ENCODE peak calls at places on chromosomes 4 and X, in seven cellular contexts. A is stomach, J is ovary, P is upper lobe of left lung, B is tibial nerve, V is suprapubic skin, U is HepG2. F is an unnamed sample.

GRCh38 chrX:54597728-54598127 is 67.7 kb downstream of the GNL3L start:
- DNase-seq in P (no peak), V (no peak), J (no peak), A (no peak), B (no peak), U (no peak), F (no peak)

GRCh38 chrX:107777536-107777832 is at the start of gene NCBP2L:
- DNase-seq in P (no peak), J (no peak), U (no peak), A (no peak), V (no peak), B (no peak), F (no peak)

GRCh38 chrX:115560978-115561604 is at the start of gene PLS3:
- DNase-seq in U (peak), V (peak), B (peak), P (peak), J (peak), A (peak), F (peak)

GRCh38 chr4:102301167-102301566 is 44.1 kb downstream of the SLC39A8 start:
- DNase-seq in J (no peak), V (no peak), P (no peak), U (no peak), A (no peak), B (no peak), F (no peak)

GRCh38 chrX:145002776-145003175 is 244.5 kb upstream of the SPANXN1 start:
- DNase-seq in A (no peak), V (no peak), B (no peak), P (no peak), J (no peak), U (no peak), F (no peak)

GRCh38 chr4:73608677-73609594 is 11.3 kb downstream of the RASSF6 start:
- DNase-seq in V (no peak), B (no peak), P (no peak), J (no peak), A (no peak), U (peak), F (no peak)

GRCh38 chrX:40149286-40150175 is 51.8 kb upstream of the BCOR start:
- DNase-seq in J (no peak), A (no peak), P (no peak), V (no peak), U (no peak), B (no peak), F (no peak)

GRCh38 chr4:5863461-5864113 is 29.3 kb downstream of the CRMP1 start:
- DNase-seq in P (no peak), B (no peak), V (no peak), A (no peak), U (no peak), J (no peak), F (no peak)

GRCh38 chr4:133102612-133103409 is 46.3 kb upstream of the PCDH10 start:
- DNase-seq in U (no peak), B (no peak), V (no peak), P (no peak), A (no peak), J (no peak), F (no peak)

GRCh38 chr4:163166041-163166579 is 580 bp downstream of the NAF1 start:
- DNase-seq in A (peak), V (peak), U (peak), P (peak), J (peak), B (peak), F (peak)

GRCh38 chr4:8015512-8015911 is 75.9 kb upstream of the AFAP1 start:
- DNase-seq in U (no peak), V (no peak), A (no peak), P (no peak), B (peak), J (no peak), F (no peak)

GRCh38 chr4:73998040-73999011 is at the start of gene CXCL5:
- DNase-seq in B (no peak), J (peak), A (peak), V (no peak), P (peak), U (no peak), F (peak)

GRCh38 chr4:76738081-76738931 is 159.6 kb downstream of the SOWAHB start:
- DNase-seq in U (no peak), J (peak), B (no peak), P (no peak), A (no peak), V (no peak), F (no peak)

DNA sequence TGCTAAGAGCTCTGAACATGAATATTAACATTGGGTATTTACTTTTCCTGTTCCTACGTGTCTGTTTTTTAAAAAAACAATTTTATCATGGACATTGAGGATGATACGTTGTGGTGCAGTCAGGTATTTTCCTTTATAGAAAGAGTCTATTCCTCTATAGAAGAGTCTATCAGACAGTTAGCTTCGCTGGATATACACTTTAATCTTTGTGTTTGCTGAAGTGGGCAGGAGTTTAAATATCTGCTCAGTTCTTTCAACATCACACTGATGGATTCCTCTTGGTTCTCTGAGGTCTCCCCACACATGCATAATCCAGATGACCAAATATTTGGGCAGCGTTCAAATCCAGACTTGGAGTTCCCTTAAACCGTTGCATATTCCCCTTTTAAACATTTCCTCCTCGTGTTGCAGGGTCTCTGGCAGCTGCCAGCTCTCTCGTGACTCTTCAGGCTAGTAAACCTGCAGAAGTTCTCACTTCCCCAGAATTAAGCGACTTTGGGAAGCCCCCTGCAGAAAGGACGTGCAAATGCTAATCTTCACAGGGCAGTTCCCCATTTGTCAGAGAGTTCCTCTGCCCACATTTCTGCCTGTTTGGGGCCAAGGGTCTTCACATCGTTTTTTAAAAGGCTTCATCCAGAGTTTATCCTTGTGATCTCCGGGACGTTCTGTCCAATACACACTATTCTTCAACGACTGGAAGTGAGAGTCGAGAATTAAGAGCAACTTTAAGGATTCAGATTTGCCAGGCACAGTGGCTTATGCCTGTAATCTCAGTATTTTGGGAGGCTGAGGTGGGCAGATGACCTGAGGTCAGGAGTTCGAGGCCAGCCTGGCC is 20.5 kb upstream of the DHRSX start:
- DNase-seq in P (no peak), J (no peak), B (peak), U (no peak), A (no peak), V (no peak), F (peak)
- TF ChIP-seq EP300 in P (no peak), J (no peak), B (peak), U (no peak), A (no peak), V (no peak), F (no peak)

GRCh38 chr4:40055379-40055872 is 1.2 kb upstream of the N4BP2 start:
- DNase-seq in V (no peak), B (no peak), P (no peak), A (no peak), U (peak), J (no peak), F (no peak)

GRCh38 chr4:40058121-40058520 is 1.5 kb downstream of the N4BP2 start:
- DNase-seq in V (no peak), A (no peak), J (no peak), B (no peak), P (no peak), U (no peak), F (no peak)

GRCh38 chr4:40056722-40057539 is at the start of gene N4BP2:
- DNase-seq in U (peak), B (peak), A (peak), P (peak), V (peak), J (peak), F (peak)

GRCh38 chr4:40057540-40058091 is 966 bp downstream of the N4BP2 start:
- DNase-seq in V (peak), J (peak), B (peak), A (peak), U (peak), P (no peak), F (peak)

GRCh38 chr4:40055873-40056721 is 553 bp upstream of the N4BP2 start:
- DNase-seq in P (peak), J (peak), B (peak), V (peak), U (peak), A (peak), F (peak)
- TF ChIP-seq EP300 in P (no peak), J (no peak), B (peak), V (no peak), U (no peak), A (no peak), F (no peak)

GRCh38 chr4:103892616-103893015 is 172.8 kb upstream of the TACR3 start:
- DNase-seq in U (no peak), B (no peak), A (no peak), V (no peak), P (no peak), J (no peak), F (no peak)

GRCh38 chr4:103895876-103896465 is 176.2 kb upstream of the TACR3 start:
- DNase-seq in V (no peak), A (no peak), B (no peak), P (no peak), U (peak), J (no peak), F (no peak)
- TF ChIP-seq EP300 in V (no peak), A (no peak), B (no peak), P (no peak), U (no peak), J (no peak), F (no peak)

GRCh38 chrX:129836827-129837226 is 6.9 kb downstream of the ZDHHC9 start:
- DNase-seq in U (no peak), A (no peak), P (no peak), J (no peak), V (no peak), B (no peak), F (no peak)
- TF ChIP-seq EP300 in U (no peak), A (no peak), P (no peak), J (no peak), V (no peak), B (no peak), F (no peak)

GRCh38 chr4:128812360-128812958 is 3.0 kb downstream of the JADE1 start:
- DNase-seq in V (peak), U (peak), B (peak), J (no peak), A (peak), P (no peak), F (no peak)

GRCh38 chr4:128811571-128812359 is 2.3 kb downstream of the JADE1 start:
- DNase-seq in B (peak), P (peak), J (peak), A (peak), U (peak), V (peak), F (peak)

GRCh38 chr4:128809477-128810330 is at the start of gene JADE1:
- DNase-seq in J (peak), P (peak), V (peak), U (peak), B (peak), A (peak), F (peak)

GRCh38 chr4:128810331-128810870 is 901 bp downstream of the JADE1 start:
- DNase-seq in V (peak), J (peak), U (peak), P (no peak), A (peak), B (peak), F (peak)

DNA sequence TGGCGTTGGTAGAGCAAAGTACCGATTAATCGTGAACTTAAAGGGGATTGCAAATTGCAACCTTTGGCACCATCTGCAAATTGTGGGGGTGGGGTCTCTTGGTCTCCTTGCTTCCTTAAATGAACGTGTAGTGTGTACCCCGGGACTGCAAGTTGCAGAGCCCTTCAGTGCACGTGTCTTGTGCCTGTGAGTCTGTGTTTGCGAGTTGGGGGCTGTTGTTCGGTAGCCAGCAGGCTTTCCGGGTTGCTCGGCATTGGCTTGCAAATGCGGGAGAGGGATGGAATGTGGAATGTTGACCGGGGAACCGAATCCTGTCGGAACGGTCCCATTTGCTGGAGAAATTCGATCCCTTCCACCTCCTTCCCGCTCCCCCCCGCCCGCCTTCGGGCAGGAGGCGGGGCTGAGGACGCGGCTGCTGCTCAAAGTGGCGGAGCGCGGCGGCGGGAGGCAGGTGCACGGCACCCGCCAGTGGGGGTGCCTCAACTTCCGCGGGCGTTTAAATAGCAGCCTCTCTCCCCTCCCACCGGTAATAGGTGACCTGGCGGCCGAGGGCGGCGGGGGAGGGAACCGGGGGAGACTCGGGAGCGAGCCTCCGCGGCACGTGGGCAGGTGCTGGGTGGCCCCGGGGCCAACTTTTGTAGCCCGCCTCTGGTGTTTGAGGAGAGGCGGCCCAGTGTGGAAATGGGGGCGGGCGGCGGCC is 1.5 kb downstream of the JADE1 start:
- DNase-seq in B (peak), U (peak), A (peak), J (peak), P (peak), V (peak), F (peak)
- TF ChIP-seq EP300 in B (peak), U (peak), A (no peak), J (no peak), P (no peak), V (no peak), F (no peak)

GRCh38 chr4:43457866-43458265 is 565.4 kb downstream of the GRXCR1 start:
- DNase-seq in B (no peak), J (no peak), V (no peak), P (no peak), U (no peak), A (no peak), F (no peak)

GRCh38 chr4:43458293-43458692 is 565.8 kb downstream of the GRXCR1 start:
- DNase-seq in J (no peak), U (no peak), P (no peak), A (no peak), V (no peak), B (no peak), F (no peak)

GRCh38 chr4:43453058-43453457 is 560.5 kb downstream of the GRXCR1 start:
- DNase-seq in U (no peak), P (no peak), V (no peak), A (no peak), B (no peak), J (no peak), F (no peak)

GRCh38 chr4:43456383-43456782 is 563.9 kb downstream of the GRXCR1 start:
- DNase-seq in A (no peak), P (no peak), U (no peak), J (no peak), B (no peak), V (no peak), F (no peak)
- TF ChIP-seq EP300 in A (no peak), P (no peak), U (no peak), J (no peak), B (no peak), V (no peak), F (no peak)

GRCh38 chr4:138234254-138234653 is 7.9 kb downstream of the SLC7A11 start:
- DNase-seq in V (no peak), A (no peak), U (no peak), B (no peak), P (no peak), J (no peak), F (no peak)

GRCh38 chr4:138236035-138236434 is 6.1 kb downstream of the SLC7A11 start:
- DNase-seq in U (no peak), B (no peak), P (no peak), J (no peak), A (no peak), V (no peak), F (no peak)

GRCh38 chr4:138232364-138232763 is 9.8 kb downstream of the SLC7A11 start:
- DNase-seq in P (no peak), B (no peak), J (no peak), U (no peak), V (no peak), A (no peak), F (no peak)

GRCh38 chr4:138233313-138233712 is 8.8 kb downstream of the SLC7A11 start:
- DNase-seq in J (no peak), P (peak), A (no peak), V (no peak), B (no peak), U (no peak), F (no peak)

GRCh38 chr4:138235419-138235952 is 6.7 kb downstream of the SLC7A11 start:
- DNase-seq in J (no peak), V (no peak), P (no peak), B (no peak), A (no peak), U (no peak), F (no peak)
- TF ChIP-seq EP300 in J (no peak), V (no peak), P (no peak), B (no peak), A (no peak), U (no peak), F (no peak)

GRCh38 chr4:128428397-128428796 is 140.8 kb upstream of the PGRMC2 start:
- DNase-seq in A (no peak), J (no peak), B (no peak), V (no peak), P (no peak), U (no peak), F (no peak)

GRCh38 chr4:128427832-128428366 is 140.3 kb upstream of the PGRMC2 start:
- DNase-seq in A (peak), B (peak), P (no peak), U (peak), J (no peak), V (no peak), F (peak)

DNA sequence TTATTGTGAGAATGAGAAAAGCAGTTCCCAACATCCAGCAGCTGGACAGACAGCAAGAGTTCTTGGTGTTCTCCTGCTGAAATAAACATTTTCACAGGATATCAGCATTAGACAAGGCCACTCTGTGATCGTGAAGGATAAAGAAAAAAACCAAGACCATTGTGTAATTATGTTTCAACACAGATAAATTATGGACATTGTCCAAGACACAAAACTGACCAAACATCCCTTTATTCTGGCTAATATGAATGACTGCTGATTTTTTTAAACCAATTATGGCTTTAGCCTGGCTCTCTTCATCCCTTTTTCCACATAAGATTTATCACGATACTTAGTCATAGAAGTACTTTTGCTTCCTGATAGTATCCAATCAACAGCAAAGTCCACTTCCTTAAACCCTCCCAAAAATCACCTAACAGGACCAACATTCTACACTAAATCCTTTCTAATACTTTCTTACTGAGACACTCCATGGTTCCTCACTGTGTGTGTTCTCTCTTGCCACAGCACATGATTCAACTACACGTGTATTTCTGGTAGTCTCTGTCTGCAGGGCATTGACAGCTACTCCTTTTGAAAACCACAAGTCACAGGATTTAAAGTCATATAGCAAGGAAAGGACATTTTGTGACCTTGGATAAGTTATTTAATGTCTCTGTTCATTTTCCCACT is 137.0 kb upstream of the PGRMC2 start:
- DNase-seq in U (no peak), V (no peak), B (peak), A (no peak), P (no peak), J (no peak), F (no peak)
- TF ChIP-seq EP300 in U (no peak), V (no peak), B (peak), A (no peak), P (no peak), J (no peak), F (no peak)

GRCh38 chr4:153535735-153536494 is 69.8 kb downstream of the TMEM131L start:
- DNase-seq in J (no peak), B (no peak), A (no peak), P (no peak), V (no peak), U (no peak), F (no peak)
- TF ChIP-seq EP300 in J (no peak), B (no peak), A (no peak), P (no peak), V (no peak), U (no peak), F (no peak)

F was measured in transverse colon.